ENCODE peak calls at places on chromosomes 12 and 14, in nine cellular contexts. One of them, this sample, is unnamed.
A peak's percentile ranks its signal among the peaks of the same experiment; 100 is the strongest.

GRCh38 chr12:16692099-16692498 is 86.1 kb upstream of the LMO3 start:
- DNase-seq in stomach: no peak
- DNase-seq in SK-N-SH: no peak
- DNase-seq in PC-9: no peak
- DNase-seq in HCT116: no peak
- DNase-seq in foreskin fibroblast: no peak
- DNase-seq in mammary epithelial cell: no peak
- DNase-seq in left ventricle myocardium inferior: no peak
- DNase-seq in lung: no peak
- DNase-seq in this sample: no peak

GRCh38 chr12:104859144-104859543 is 98.9 kb downstream of the SLC41A2 start:
- DNase-seq in stomach: no peak
- DNase-seq in lung: no peak
- DNase-seq in PC-9: no peak
- DNase-seq in foreskin fibroblast: peak; percentile 54
- DNase-seq in mammary epithelial cell: peak; percentile 61
- DNase-seq in HCT116: no peak
- DNase-seq in left ventricle myocardium inferior: no peak
- DNase-seq in SK-N-SH: no peak
- DNase-seq in this sample: peak; percentile 51

GRCh38 chr12:62785941-62786559 is 148.9 kb downstream of the PPM1H start:
- DNase-seq in HCT116: peak; percentile 86
- DNase-seq in left ventricle myocardium inferior: no peak
- DNase-seq in stomach: no peak
- DNase-seq in PC-9: peak; percentile 70
- DNase-seq in SK-N-SH: no peak
- DNase-seq in foreskin fibroblast: peak; percentile 95
- DNase-seq in mammary epithelial cell: peak; percentile 94
- DNase-seq in lung: peak; percentile 68
- DNase-seq in this sample: peak; percentile 90

GRCh38 chr14:74628418-74628817 is 16.4 kb upstream of the LTBP2 start:
- DNase-seq in PC-9: no peak
- DNase-seq in lung: no peak
- DNase-seq in HCT116: no peak
- DNase-seq in SK-N-SH: no peak
- DNase-seq in stomach: no peak
- DNase-seq in left ventricle myocardium inferior: no peak
- DNase-seq in foreskin fibroblast: no peak
- DNase-seq in mammary epithelial cell: no peak
- DNase-seq in this sample: no peak

GRCh38 chr14:68407838-68408237 is 385.0 kb downstream of the ZFP36L1 start:
- DNase-seq in foreskin fibroblast: no peak
- DNase-seq in lung: no peak
- DNase-seq in SK-N-SH: no peak
- DNase-seq in left ventricle myocardium inferior: no peak
- DNase-seq in mammary epithelial cell: no peak
- DNase-seq in stomach: no peak
- DNase-seq in PC-9: no peak
- DNase-seq in HCT116: no peak
- DNase-seq in this sample: no peak

GRCh38 chr12:111616177-111616623 is 17.1 kb upstream of the ATXN2 start:
- DNase-seq in PC-9: no peak
- DNase-seq in lung: no peak
- DNase-seq in HCT116: no peak
- DNase-seq in SK-N-SH: no peak
- DNase-seq in foreskin fibroblast: peak; percentile 72
- DNase-seq in mammary epithelial cell: no peak
- DNase-seq in left ventricle myocardium inferior: no peak
- DNase-seq in stomach: no peak
- DNase-seq in this sample: no peak

GRCh38 chr14:72609205-72609916 is 284.5 kb downstream of the DPF3 start:
- DNase-seq in PC-9: no peak
- DNase-seq in stomach: no peak
- DNase-seq in foreskin fibroblast: no peak
- DNase-seq in mammary epithelial cell: no peak
- DNase-seq in lung: no peak
- DNase-seq in left ventricle myocardium inferior: no peak
- DNase-seq in HCT116: no peak
- DNase-seq in SK-N-SH: no peak
- DNase-seq in this sample: no peak

GRCh38 chr12:643478-644292 is 19.6 kb downstream of the NINJ2 start:
- DNase-seq in SK-N-SH: no peak
- DNase-seq in PC-9: peak; percentile 36
- DNase-seq in left ventricle myocardium inferior: peak; percentile 53
- DNase-seq in HCT116: no peak
- DNase-seq in foreskin fibroblast: no peak
- DNase-seq in mammary epithelial cell: no peak
- DNase-seq in lung: no peak
- DNase-seq in stomach: peak; percentile 32
- DNase-seq in this sample: no peak

GRCh38 chr14:103372552-103373304 is 12.5 kb upstream of the MARK3 start:
- DNase-seq in mammary epithelial cell: peak; percentile 99
- DNase-seq in PC-9: peak; percentile 87
- DNase-seq in left ventricle myocardium inferior: no peak
- DNase-seq in lung: no peak
- DNase-seq in stomach: peak; percentile 30
- DNase-seq in SK-N-SH: no peak
- DNase-seq in foreskin fibroblast: peak; percentile 99
- DNase-seq in HCT116: peak; percentile 72
- DNase-seq in this sample: peak; percentile 71

GRCh38 chr12:88237954-88238353 is 95.8 kb downstream of the TMTC3 start:
- DNase-seq in left ventricle myocardium inferior: no peak
- DNase-seq in stomach: no peak
- DNase-seq in foreskin fibroblast: peak; percentile 83
- DNase-seq in mammary epithelial cell: peak; percentile 82
- DNase-seq in PC-9: no peak
- DNase-seq in SK-N-SH: no peak
- DNase-seq in lung: no peak
- DNase-seq in HCT116: peak; percentile 32
- DNase-seq in this sample: no peak

GRCh38 chr12:52769354-52769753 is 7.8 kb downstream of the KRT76 start:
- DNase-seq in stomach: no peak
- DNase-seq in HCT116: no peak
- DNase-seq in mammary epithelial cell: no peak
- DNase-seq in foreskin fibroblast: no peak
- DNase-seq in lung: no peak
- DNase-seq in SK-N-SH: no peak
- DNase-seq in PC-9: no peak
- DNase-seq in left ventricle myocardium inferior: no peak
- DNase-seq in this sample: no peak

GRCh38 chr12:118436002-118436724 is 59.8 kb downstream of the SUDS3 start:
- DNase-seq in stomach: no peak
- DNase-seq in left ventricle myocardium inferior: no peak
- DNase-seq in foreskin fibroblast: no peak
- DNase-seq in PC-9: peak; percentile 3
- DNase-seq in HCT116: peak; percentile 12
- DNase-seq in SK-N-SH: peak; percentile 27
- DNase-seq in mammary epithelial cell: no peak
- DNase-seq in lung: no peak
- DNase-seq in this sample: no peak

GRCh38 chr12:107955966-107956643 is 173.0 kb upstream of the WSCD2 start:
- DNase-seq in PC-9: no peak
- DNase-seq in SK-N-SH: no peak
- DNase-seq in foreskin fibroblast: no peak
- DNase-seq in HCT116: no peak
- DNase-seq in mammary epithelial cell: no peak
- DNase-seq in stomach: no peak
- DNase-seq in left ventricle myocardium inferior: no peak
- DNase-seq in lung: no peak
- DNase-seq in this sample: no peak

GRCh38 chr12:59736786-59737185 is 141.0 kb downstream of the SLC16A7 start:
- DNase-seq in PC-9: peak; percentile 19
- DNase-seq in left ventricle myocardium inferior: no peak
- DNase-seq in foreskin fibroblast: peak; percentile 96
- DNase-seq in stomach: no peak
- DNase-seq in lung: no peak
- DNase-seq in HCT116: no peak
- DNase-seq in mammary epithelial cell: peak; percentile 73
- DNase-seq in SK-N-SH: no peak
- DNase-seq in this sample: peak; percentile 96

GRCh38 chr14:104723651-104724406 is at the start of gene ADSS1:
- DNase-seq in left ventricle myocardium inferior: peak; percentile 80
- DNase-seq in lung: peak; percentile 65
- DNase-seq in stomach: peak; percentile 68
- DNase-seq in PC-9: peak; percentile 58
- DNase-seq in SK-N-SH: peak; percentile 98
- DNase-seq in mammary epithelial cell: peak; percentile 35
- DNase-seq in foreskin fibroblast: peak; percentile 66
- DNase-seq in HCT116: no peak
- DNase-seq in this sample: no peak

DNA sequence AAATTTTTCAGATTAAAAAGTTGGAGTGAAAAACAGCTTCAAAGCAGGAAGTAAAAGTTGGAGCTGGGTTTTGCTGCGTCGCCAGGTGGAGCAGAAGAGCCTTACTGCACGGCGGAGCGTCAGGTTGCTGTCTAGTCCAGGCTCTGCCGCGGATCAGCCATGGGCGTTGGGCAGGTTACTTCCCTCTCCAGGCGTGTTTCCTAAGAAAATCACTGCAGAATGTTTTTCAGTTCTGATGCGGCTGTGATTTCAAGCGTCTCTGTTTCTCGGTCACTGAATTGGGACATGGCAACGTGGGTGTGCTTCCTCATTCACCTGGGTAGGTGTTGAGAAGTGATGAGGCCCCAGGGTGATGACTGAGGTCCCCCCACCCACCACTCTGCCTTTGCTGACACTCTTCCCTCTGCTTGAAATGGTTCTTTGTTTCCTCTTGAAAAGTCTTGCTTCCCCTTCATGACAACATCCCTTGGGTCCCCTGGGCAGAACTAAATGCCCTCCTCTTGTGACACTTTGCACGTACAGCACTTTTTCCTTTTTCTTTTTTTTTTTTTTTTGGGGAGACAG is 7.6 kb downstream of the EVL start:
- DNase-seq in foreskin fibroblast: no peak
- DNase-seq in PC-9: peak; percentile 28
- DNase-seq in HCT116: peak; percentile 13
- DNase-seq in SK-N-SH: no peak
- DNase-seq in lung: peak; percentile 52
- DNase-seq in mammary epithelial cell: peak; percentile 60
- DNase-seq in stomach: peak; percentile 47
- DNase-seq in left ventricle myocardium inferior: no peak
- DNase-seq in this sample: no peak
- TF ChIP-seq CTCF in foreskin fibroblast: no peak
- TF ChIP-seq CTCF in PC-9: peak; percentile 47
- TF ChIP-seq CTCF in HCT116: peak; percentile 30
- TF ChIP-seq CTCF in SK-N-SH: no peak
- TF ChIP-seq CTCF in lung: peak; percentile 35
- TF ChIP-seq CTCF in mammary epithelial cell: peak; percentile 74
- TF ChIP-seq CTCF in stomach: peak; percentile 10
- TF ChIP-seq CTCF in left ventricle myocardium inferior: no peak
- TF ChIP-seq CTCF in this sample: no peak

DNA sequence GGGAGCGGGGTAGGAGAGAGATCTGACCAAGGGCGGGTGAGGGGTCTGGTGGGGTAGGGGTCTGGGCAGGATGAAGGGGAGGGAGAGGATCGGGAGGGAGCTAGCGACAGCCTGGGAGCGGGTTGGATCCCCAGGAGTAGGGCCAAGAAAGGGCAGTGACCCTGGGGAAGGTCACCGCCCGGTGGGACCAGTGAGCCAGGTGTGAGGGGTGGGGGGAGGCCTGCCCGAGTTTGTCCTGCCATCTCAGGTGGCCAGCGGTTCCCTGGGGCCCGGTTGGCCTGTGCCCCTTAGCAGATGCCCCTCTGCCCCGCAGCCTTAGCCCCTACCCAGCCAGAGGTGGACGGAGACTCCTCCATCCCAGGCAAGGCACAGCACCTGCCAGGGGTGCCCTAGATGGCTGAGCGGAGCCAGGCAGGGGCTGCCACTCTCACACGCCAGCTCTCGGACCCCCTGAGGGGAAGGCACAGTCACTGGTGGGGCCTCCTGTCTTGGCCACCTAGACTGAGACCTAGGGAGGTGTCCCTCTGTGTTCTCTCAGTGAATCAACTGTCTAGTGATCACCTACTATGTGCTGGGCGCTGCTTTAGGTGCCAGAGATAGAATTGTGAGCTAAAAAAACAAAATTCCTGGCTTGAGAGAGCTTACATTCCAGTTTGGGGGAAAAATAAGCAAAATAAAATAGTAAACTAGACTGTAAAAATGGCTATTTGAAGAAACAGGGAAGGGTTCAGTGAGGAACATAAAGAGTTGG is 631 bp upstream of the TTC7B start:
- DNase-seq in HCT116: no peak
- DNase-seq in mammary epithelial cell: no peak
- DNase-seq in stomach: no peak
- DNase-seq in PC-9: no peak
- DNase-seq in lung: no peak
- DNase-seq in left ventricle myocardium inferior: no peak
- DNase-seq in SK-N-SH: no peak
- DNase-seq in foreskin fibroblast: no peak
- DNase-seq in this sample: no peak
- TF ChIP-seq CTCF in HCT116: no peak
- TF ChIP-seq CTCF in mammary epithelial cell: no peak
- TF ChIP-seq CTCF in stomach: no peak
- TF ChIP-seq CTCF in PC-9: no peak
- TF ChIP-seq CTCF in lung: no peak
- TF ChIP-seq CTCF in left ventricle myocardium inferior: no peak
- TF ChIP-seq CTCF in SK-N-SH: no peak
- TF ChIP-seq CTCF in foreskin fibroblast: no peak
- TF ChIP-seq CTCF in this sample: no peak

GRCh38 chr12:112936927-112937326 is 1.3 kb upstream of the OAS3 start:
- DNase-seq in stomach: no peak
- DNase-seq in HCT116: no peak
- DNase-seq in SK-N-SH: no peak
- DNase-seq in left ventricle myocardium inferior: no peak
- DNase-seq in PC-9: no peak
- DNase-seq in foreskin fibroblast: no peak
- DNase-seq in lung: no peak
- DNase-seq in mammary epithelial cell: peak; percentile 92
- DNase-seq in this sample: no peak
- TF ChIP-seq CTCF in stomach: no peak
- TF ChIP-seq CTCF in HCT116: no peak
- TF ChIP-seq CTCF in SK-N-SH: no peak
- TF ChIP-seq CTCF in left ventricle myocardium inferior: no peak
- TF ChIP-seq CTCF in PC-9: no peak
- TF ChIP-seq CTCF in foreskin fibroblast: no peak
- TF ChIP-seq CTCF in lung: no peak
- TF ChIP-seq CTCF in mammary epithelial cell: no peak
- TF ChIP-seq CTCF in this sample: no peak

DNA sequence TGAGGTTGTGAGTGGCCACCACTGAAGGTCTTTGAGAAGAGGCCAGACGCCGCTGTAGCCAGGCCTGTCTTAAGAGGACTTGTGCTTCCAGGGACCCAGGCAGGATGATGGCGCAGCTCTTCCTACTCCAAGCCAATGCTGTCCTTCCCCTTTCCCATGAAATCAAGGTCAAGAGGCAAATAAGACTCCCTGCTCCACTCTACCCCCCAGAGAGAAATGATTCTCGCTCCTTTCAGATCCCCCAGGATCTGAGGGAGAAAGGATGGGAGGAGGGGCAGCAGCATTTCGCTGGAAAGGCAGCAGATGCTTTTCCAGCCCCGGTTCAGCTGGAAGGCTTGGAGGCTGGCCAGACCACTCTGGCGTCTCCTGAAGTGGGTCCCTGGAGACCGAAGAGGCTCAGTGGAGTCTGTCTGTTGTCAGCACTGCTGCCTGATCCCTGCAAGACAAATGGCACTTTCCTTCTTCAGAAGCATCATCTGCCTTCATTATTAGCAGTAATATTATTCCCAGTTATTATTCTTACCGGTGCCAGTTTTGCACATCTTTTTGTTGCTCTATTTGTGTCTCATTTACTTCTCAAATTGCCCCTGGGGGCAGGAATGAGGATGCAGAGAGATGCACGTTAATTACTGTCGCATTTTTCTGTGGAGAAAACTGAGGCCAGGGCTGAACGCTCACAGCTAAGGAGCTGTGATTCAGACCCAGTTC is 51.4 kb downstream of the C14orf132 start:
- DNase-seq in SK-N-SH: peak; percentile 83
- DNase-seq in mammary epithelial cell: no peak
- DNase-seq in PC-9: no peak
- DNase-seq in lung: no peak
- DNase-seq in HCT116: no peak
- DNase-seq in foreskin fibroblast: peak; percentile 79
- DNase-seq in left ventricle myocardium inferior: peak; percentile 81
- DNase-seq in stomach: no peak
- DNase-seq in this sample: no peak
- TF ChIP-seq CTCF in SK-N-SH: peak; percentile 29
- TF ChIP-seq CTCF in mammary epithelial cell: no peak
- TF ChIP-seq CTCF in PC-9: no peak
- TF ChIP-seq CTCF in lung: no peak
- TF ChIP-seq CTCF in HCT116: no peak
- TF ChIP-seq CTCF in foreskin fibroblast: no peak
- TF ChIP-seq CTCF in left ventricle myocardium inferior: no peak
- TF ChIP-seq CTCF in stomach: no peak
- TF ChIP-seq CTCF in this sample: peak; percentile 26

This sample was measured in BJ.